ENCODE peak calls at places on chromosomes 7 and 10, in six cellular contexts. One of them, this sample, is unnamed.

GRCh38 chr7:149527414-149527813 is 29.8 kb upstream of the ZNF746 start:
- DNase-seq in lower leg skin: no peak
- DNase-seq in adrenal gland: no peak
- DNase-seq in IMR-90: no peak
- DNase-seq in HCT116: no peak
- DNase-seq in H54: no peak
- DNase-seq in this sample: no peak

GRCh38 chr7:2757904-2758672 is 70.1 kb downstream of the AMZ1 start:
- DNase-seq in lower leg skin: no peak
- DNase-seq in adrenal gland: peak
- DNase-seq in IMR-90: peak
- DNase-seq in HCT116: peak
- DNase-seq in H54: peak
- DNase-seq in this sample: peak

GRCh38 chr7:78296036-78296435 is 497.5 kb downstream of the PHTF2 start:
- DNase-seq in lower leg skin: no peak
- DNase-seq in adrenal gland: no peak
- DNase-seq in IMR-90: peak
- DNase-seq in HCT116: no peak
- DNase-seq in H54: no peak
- DNase-seq in this sample: no peak

GRCh38 chr7:26013551-26014083 is 138.4 kb upstream of the NFE2L3 start:
- DNase-seq in lower leg skin: no peak
- DNase-seq in adrenal gland: no peak
- DNase-seq in IMR-90: no peak
- DNase-seq in HCT116: no peak
- DNase-seq in H54: no peak
- DNase-seq in this sample: no peak

GRCh38 chr10:128305601-128306345 is 179.6 kb upstream of the MKI67 start:
- DNase-seq in lower leg skin: no peak
- DNase-seq in adrenal gland: no peak
- DNase-seq in IMR-90: no peak
- DNase-seq in HCT116: no peak
- DNase-seq in H54: no peak
- DNase-seq in this sample: no peak

GRCh38 chr10:31118561-31118960 is 86.9 kb upstream of the ZNF438 start:
- DNase-seq in lower leg skin: no peak
- DNase-seq in adrenal gland: no peak
- DNase-seq in IMR-90: peak
- DNase-seq in HCT116: no peak
- DNase-seq in H54: no peak
- DNase-seq in this sample: no peak

GRCh38 chr7:152054377-152055230 is 29.1 kb downstream of the GALNT11 start:
- DNase-seq in lower leg skin: no peak
- DNase-seq in adrenal gland: no peak
- DNase-seq in IMR-90: peak
- DNase-seq in HCT116: no peak
- DNase-seq in H54: no peak
- DNase-seq in this sample: no peak

GRCh38 chr10:11683529-11684320 is 58.5 kb upstream of the ECHDC3 start:
- DNase-seq in lower leg skin: no peak
- DNase-seq in adrenal gland: no peak
- DNase-seq in IMR-90: no peak
- DNase-seq in HCT116: no peak
- DNase-seq in H54: no peak
- DNase-seq in this sample: no peak

DNA sequence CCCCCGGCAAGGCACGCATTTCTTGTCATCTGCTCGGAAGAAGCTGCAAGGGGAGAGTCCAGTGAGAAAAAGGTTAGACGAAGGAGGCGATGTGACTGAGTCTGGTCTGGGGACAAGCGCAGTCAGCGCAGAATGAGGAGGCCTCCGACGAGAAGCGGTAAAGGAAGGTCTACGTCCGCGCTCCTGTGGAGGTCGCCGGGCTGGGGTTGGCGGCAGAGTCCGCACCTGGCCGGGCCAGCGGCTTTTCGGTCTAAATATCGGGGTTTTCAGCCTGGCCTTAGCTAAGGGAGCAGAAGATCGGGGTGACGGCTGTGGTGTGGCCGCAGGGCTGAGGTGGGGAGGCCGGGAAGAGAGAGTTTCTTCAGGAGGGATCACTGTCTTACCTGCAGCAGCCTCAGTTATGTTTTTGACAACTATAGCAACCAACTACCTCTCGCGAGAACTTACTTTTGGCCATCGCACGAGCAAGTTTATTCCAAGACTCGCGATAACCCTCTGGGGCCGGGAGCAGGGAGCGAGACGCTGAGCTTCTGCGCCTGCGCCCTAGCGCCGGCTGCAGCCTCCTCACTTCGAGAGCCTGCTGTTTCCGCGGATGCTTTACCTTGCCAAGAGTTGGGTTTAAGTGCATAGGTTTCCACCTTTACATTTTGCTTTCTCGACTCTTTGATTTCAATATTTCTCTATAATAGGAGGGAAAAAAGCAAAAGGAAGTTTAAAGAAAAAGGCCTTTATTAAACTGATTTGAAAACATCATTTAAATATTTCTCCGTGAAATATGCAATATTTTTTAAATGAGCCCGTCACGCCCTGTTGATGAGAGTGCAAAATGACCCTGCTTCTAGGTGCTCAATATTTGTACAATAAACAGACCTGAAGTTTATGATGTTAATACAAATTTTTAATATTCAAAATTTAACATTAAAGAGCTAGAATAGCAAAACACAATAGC is at the start of gene CFAP70:
- DNase-seq in lower leg skin: peak
- DNase-seq in adrenal gland: peak
- DNase-seq in IMR-90: peak
- DNase-seq in HCT116: no peak
- DNase-seq in H54: peak
- DNase-seq in this sample: peak
- TF ChIP-seq POLR2A in lower leg skin: no peak
- TF ChIP-seq POLR2A in adrenal gland: peak
- TF ChIP-seq POLR2A in IMR-90: no peak
- TF ChIP-seq POLR2A in HCT116: no peak
- TF ChIP-seq POLR2A in H54: peak
- TF ChIP-seq POLR2A in this sample: peak

GRCh38 chr10:124092270-124093075 is 925 bp downstream of the CHST15 start:
- DNase-seq in lower leg skin: peak
- DNase-seq in adrenal gland: peak
- DNase-seq in IMR-90: no peak
- DNase-seq in HCT116: no peak
- DNase-seq in H54: peak
- DNase-seq in this sample: no peak
- TF ChIP-seq POLR2A in lower leg skin: no peak
- TF ChIP-seq POLR2A in adrenal gland: no peak
- TF ChIP-seq POLR2A in IMR-90: no peak
- TF ChIP-seq POLR2A in HCT116: peak
- TF ChIP-seq POLR2A in H54: no peak
- TF ChIP-seq POLR2A in this sample: no peak

DNA sequence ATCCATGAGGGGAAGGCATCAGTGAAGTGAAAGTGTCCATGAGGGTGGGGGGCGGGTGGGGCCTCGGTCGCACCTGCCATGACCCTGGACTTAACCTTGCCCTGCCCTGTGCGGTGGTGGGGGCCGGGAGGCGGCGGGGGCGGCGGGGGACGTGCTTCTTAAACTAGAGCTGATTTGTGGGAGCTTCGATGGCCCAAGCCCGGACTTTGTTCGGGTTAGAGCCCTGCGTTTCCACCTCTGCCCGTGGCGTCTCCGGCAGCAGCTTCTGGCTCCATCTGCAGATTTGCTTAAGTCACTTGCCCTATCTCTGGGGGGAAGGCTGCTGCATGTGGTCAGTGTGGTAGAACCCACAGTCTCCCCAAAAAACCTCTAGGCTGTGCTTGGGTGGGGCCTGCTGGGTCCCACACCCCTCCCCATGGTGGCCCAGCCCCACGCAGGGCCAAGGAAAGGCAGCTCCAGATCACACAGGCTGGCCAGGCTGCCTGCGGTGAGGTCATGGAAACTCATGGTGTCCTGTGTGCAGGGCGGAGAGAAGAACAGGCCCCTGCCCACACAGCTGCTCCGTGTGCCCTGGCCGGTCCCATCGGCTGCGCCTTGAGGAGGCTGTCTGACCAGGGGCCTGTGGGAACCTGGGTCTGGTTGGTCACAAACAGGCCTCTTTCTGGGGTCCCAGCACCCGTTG is 93.2 kb downstream of the INPP5A start:
- DNase-seq in lower leg skin: no peak
- DNase-seq in adrenal gland: peak
- DNase-seq in IMR-90: no peak
- DNase-seq in HCT116: no peak
- DNase-seq in H54: no peak
- DNase-seq in this sample: no peak
- TF ChIP-seq POLR2A in lower leg skin: no peak
- TF ChIP-seq POLR2A in adrenal gland: peak
- TF ChIP-seq POLR2A in IMR-90: no peak
- TF ChIP-seq POLR2A in HCT116: no peak
- TF ChIP-seq POLR2A in H54: no peak
- TF ChIP-seq POLR2A in this sample: no peak

GRCh38 chr10:114173680-114174461 is at the start of gene CCDC186:
- DNase-seq in lower leg skin: peak
- DNase-seq in adrenal gland: peak
- DNase-seq in IMR-90: peak
- DNase-seq in HCT116: peak
- DNase-seq in H54: peak
- DNase-seq in this sample: peak
- TF ChIP-seq POLR2A in lower leg skin: peak
- TF ChIP-seq POLR2A in adrenal gland: peak
- TF ChIP-seq POLR2A in IMR-90: peak
- TF ChIP-seq POLR2A in HCT116: peak
- TF ChIP-seq POLR2A in H54: peak
- TF ChIP-seq POLR2A in this sample: peak

DNA sequence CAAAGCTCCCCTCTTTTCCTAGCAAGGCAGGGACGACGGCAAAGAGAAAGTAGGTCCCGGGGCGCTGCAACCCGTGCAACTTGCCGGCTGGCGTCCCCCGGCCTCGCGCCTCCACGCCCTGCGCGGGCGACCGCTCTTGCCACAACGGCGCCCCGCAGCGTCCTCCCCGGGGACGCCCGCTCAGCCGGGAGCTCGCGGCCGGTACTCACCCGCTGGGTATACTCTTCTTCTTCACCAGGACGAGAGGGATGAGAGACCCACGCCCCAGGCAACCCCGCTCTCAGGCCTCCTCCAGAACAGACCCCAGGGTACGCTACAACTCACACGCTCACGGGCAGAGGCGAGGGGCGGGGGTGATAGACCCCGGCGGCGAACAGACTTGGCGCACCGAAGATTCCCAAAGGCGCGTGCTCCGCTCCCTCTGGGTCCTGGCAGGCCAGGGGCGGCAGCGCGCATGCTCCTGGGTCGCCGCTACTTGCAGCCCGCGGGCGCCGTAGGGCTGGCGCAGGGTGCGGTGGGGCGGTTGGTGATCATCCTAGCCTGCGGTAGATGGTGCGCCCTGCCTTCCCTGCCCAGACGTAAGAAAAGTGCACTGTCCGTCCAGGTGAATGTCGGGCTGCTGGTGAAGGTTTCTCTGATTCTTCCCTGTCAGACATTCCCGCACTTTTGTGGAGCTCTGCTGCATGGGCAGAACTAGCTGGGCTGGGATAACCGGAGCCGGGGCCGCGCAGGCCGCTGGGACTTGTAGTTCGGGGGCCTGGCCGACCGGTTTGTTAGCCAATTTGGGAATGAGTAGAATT is at the start of gene CC2D2B:
- DNase-seq in lower leg skin: peak
- DNase-seq in adrenal gland: peak
- DNase-seq in IMR-90: peak
- DNase-seq in HCT116: peak
- DNase-seq in H54: peak
- DNase-seq in this sample: peak
- TF ChIP-seq POLR2A in lower leg skin: no peak
- TF ChIP-seq POLR2A in adrenal gland: peak
- TF ChIP-seq POLR2A in IMR-90: no peak
- TF ChIP-seq POLR2A in HCT116: peak
- TF ChIP-seq POLR2A in H54: peak
- TF ChIP-seq POLR2A in this sample: peak

DNA sequence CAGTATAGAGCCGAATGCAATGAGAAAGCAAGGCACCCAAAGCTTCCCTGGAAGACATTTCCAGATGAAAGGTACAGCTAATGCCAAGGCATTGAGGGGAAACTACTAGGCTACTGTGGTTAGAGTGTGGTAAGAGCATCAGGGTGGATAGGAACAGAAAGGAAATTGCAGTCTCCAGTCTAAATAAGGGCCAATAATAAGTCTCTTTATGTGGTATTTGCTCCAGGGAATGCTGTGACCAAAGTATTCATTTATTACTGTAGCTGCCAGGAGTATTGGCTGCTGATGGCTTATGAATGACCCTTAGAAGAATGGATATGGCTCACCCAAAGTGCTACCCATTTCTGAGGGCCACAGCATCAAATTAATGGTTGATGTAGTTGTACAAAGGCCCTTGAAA is 30.1 kb upstream of the POT1 start:
- DNase-seq in lower leg skin: no peak
- DNase-seq in adrenal gland: no peak
- DNase-seq in IMR-90: no peak
- DNase-seq in HCT116: no peak
- DNase-seq in H54: no peak
- DNase-seq in this sample: no peak
- TF ChIP-seq POLR2A in lower leg skin: no peak
- TF ChIP-seq POLR2A in adrenal gland: no peak
- TF ChIP-seq POLR2A in IMR-90: no peak
- TF ChIP-seq POLR2A in HCT116: no peak
- TF ChIP-seq POLR2A in H54: no peak
- TF ChIP-seq POLR2A in this sample: no peak

This sample was measured in erythroblast.